ENCODE peak calls at places on chromosomes 1 and 21, in six cellular contexts. Y is brain microvascular endothelial cell, C is IMR-90, Z is AG09309, F is fibroblast of lung, M is uterus. L is an unnamed sample.

GRCh38 chr21:41571938-41572510 is 64.1 kb upstream of the TMPRSS2 start:
- DNase-seq in Y (no peak), C (no peak), Z (no peak), F (no peak), M (no peak), L (no peak)

GRCh38 chr1:55506686-55507577 is 291.8 kb upstream of the USP24 start:
- DNase-seq in Y (peak; percentile 12), C (peak; percentile 63), Z (peak; percentile 37), F (peak; percentile 71), M (no peak), L (no peak)

GRCh38 chr1:229199892-229200291 is 71.0 kb upstream of the RAB4A start:
- DNase-seq in Y (no peak), C (no peak), Z (no peak), F (peak; percentile 40), M (no peak), L (no peak)

GRCh38 chr1:234401658-234402057 is 28.4 kb downstream of the COA6 start:
- DNase-seq in Y (no peak), C (no peak), Z (no peak), F (no peak), M (no peak), L (no peak)

GRCh38 chr1:31063636-31064035 is 1.9 kb downstream of the PUM1 start:
- DNase-seq in Y (no peak), C (peak; percentile 6), Z (no peak), F (no peak), M (no peak), L (no peak)

GRCh38 chr1:5597991-5598823 is 394.0 kb downstream of the NPHP4 start:
- DNase-seq in Y (no peak), C (no peak), Z (no peak), F (no peak), M (no peak), L (no peak)

GRCh38 chr1:9827558-9828185 is 3.9 kb upstream of the CLSTN1 start:
- DNase-seq in Y (no peak), C (no peak), Z (no peak), F (peak; percentile 56), M (no peak), L (peak; percentile 49)

GRCh38 chr1:208559597-208559996 is 315.4 kb upstream of the PLXNA2 start:
- DNase-seq in Y (no peak), C (no peak), Z (no peak), F (no peak), M (no peak), L (no peak)

DNA sequence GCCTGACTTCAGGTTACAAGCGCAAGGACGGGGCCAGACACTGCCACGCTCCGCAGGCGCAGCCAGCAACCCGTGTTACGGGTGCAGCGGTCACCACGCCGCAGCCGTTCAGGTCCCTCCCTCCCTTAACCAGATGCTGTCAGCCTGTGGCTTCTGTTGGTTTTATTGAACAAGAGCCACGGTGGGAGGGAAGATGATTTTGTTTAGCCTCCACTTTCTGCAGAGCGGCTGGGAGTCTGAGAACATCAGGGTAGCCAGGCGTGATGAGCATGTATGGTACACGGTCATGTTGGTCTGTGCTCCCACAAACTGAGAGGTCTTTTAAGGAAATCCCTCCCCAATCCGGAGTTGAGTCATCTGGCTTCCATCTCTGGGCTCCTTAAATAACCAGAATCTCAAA is 18.5 kb upstream of the ADARB1 start:
- DNase-seq in Y (no peak), C (peak; percentile 47), Z (no peak), F (peak; percentile 23), M (no peak), L (no peak)
- H3K4me3 ChIP-seq in Y (no peak overlapping the region), C (no peak overlapping the region), Z (no peak overlapping the region), F (no peak overlapping the region), M (no peak overlapping the region), L (no peak overlapping the region)

GRCh38 chr1:232547938-232548484 is 81.9 kb downstream of the SIPA1L2 start:
- DNase-seq in Y (no peak), C (peak; percentile 22), Z (no peak), F (no peak), M (no peak), L (no peak)
- H3K4me3 ChIP-seq in Y (no peak overlapping the region), C (no peak overlapping the region), Z (no peak overlapping the region), F (no peak overlapping the region), M (no peak overlapping the region), L (no peak overlapping the region)

GRCh38 chr1:166079276-166079675 is 87.5 kb downstream of the FAM78B start:
- DNase-seq in Y (no peak), C (no peak), Z (no peak), F (no peak), M (no peak), L (no peak)

GRCh38 chr1:166080277-166080964 is 86.4 kb downstream of the FAM78B start:
- DNase-seq in Y (no peak), C (no peak), Z (no peak), F (no peak), M (peak; percentile 18), L (no peak)

GRCh38 chr1:166083887-166084286 is 82.9 kb downstream of the FAM78B start:
- DNase-seq in Y (no peak), C (no peak), Z (no peak), F (no peak), M (no peak), L (no peak)

GRCh38 chr1:166082601-166083000 is 84.2 kb downstream of the FAM78B start:
- DNase-seq in Y (no peak), C (no peak), Z (no peak), F (no peak), M (no peak), L (no peak)

DNA sequence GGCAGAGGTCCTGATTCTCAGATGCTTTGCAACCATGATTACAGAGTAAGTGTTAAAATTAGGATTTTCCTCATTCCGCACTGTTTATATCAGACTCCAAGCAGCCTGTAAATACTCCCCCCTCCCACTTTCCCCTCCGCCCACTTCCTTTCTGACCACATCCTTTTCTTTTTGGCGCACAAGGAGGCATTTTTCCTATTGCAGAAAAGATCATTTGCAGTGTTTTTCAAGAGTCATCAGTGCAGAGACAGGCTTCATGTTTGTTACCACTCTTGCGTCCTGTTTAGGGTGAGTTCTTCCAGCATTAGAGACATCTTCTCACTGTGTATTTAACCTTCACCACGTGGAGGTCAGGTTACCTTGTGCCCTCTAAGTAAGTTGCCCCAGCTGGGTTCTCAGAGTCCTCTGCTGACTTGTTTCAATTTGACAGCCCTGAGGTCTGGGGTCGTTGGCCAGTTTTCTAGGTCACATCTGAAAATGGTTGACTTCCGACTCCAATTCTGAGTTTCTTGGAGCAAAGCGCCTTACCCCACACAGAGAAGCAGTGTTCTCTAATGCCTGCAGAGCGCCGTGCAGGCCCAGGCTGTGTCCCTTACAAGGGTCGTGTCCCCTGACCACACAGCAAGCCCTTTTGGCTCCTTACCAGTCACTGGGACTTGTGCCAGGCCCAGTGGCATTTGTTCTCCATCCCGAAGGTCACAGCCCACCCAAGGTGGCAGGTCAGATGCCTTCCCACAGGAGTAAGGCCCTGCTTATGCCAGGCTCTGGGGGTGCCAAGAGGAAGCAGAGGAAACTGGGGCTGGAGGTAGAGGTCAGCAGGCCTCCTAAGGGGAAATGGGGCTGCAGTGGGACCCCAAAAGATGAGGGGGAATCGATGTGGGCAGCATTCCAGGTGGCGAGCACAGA is 85.6 kb downstream of the FAM78B start:
- DNase-seq in Y (no peak), C (no peak), Z (no peak), F (no peak), M (no peak), L (no peak)
- H3K4me3 ChIP-seq in Y (peak overlapping the region; percentile 20), C (no peak overlapping the region), Z (no peak overlapping the region), F (no peak overlapping the region), M (no peak overlapping the region), L (no peak overlapping the region)

DNA sequence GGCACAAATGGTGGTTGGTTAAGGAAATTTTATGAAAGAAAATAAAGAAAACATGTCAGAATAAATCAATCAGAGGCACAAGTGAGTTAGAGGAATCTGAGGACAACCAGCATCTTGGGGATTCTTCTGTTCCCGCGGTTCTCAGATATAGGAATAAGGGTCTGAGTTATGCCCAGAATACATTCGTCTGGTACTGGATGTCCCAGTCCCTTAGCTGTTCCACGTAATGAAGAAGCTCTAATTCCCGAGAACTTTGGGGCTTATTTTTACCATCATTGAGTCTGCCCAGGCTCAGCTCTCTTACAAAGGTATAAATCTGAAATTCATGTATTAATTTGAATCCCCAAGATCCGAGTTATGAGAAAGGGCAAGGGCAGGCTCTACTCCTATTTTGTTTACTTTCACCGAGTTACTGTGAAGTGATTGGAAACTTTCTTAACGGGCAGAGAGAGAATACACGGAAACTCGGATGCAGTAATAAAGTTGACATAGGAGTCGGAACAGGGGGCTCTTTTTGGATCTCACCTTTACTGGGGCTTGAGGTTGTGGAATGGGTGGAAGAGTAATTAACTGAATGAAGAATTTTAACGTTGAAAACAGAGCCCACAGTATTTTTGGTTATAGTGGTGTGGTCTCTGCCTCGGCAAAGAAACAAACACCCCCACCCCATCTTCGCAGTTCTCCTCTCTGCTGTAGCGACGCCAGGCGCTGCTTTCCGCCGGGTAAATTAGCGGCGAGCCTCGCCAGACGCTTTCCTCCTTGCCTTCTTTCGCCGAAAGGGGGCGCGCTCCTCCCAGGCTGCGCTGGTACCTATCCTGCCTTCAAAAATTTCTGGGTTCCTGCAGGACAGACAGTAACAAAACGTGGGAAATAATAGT is 7.1 kb downstream of the PRRX1 start:
- DNase-seq in Y (peak; percentile 56), C (peak; percentile 37), Z (no peak), F (peak; percentile 66), M (peak; percentile 86), L (no peak)
- H3K4me3 ChIP-seq in Y (peak overlapping the region; percentile 33), C (peak overlapping the region; percentile 39), Z (peak overlapping the region; percentile 91), F (peak overlapping the region; percentile 8), M (peak overlapping the region; percentile 22), L (peak overlapping the region; percentile 12)

GRCh38 chr1:37480125-37480466 is 5.7 kb downstream of the ZC3H12A start:
- DNase-seq in Y (no peak), C (no peak), Z (no peak), F (no peak), M (no peak), L (no peak)
- H3K4me3 ChIP-seq in Y (peak overlapping the region; percentile 90), C (no peak overlapping the region), Z (peak overlapping the region; percentile 37), F (no peak overlapping the region), M (peak overlapping the region; percentile 29), L (peak overlapping the region; percentile 35)

GRCh38 chr1:59759156-59759925 is 55.4 kb upstream of the HOOK1 start:
- DNase-seq in Y (peak; percentile 73), C (peak; percentile 83), Z (peak; percentile 53), F (peak; percentile 90), M (peak; percentile 89), L (peak; percentile 68)
- H3K4me3 ChIP-seq in Y (no peak overlapping the region), C (no peak overlapping the region), Z (no peak overlapping the region), F (no peak overlapping the region), M (no peak overlapping the region), L (no peak overlapping the region)

DNA sequence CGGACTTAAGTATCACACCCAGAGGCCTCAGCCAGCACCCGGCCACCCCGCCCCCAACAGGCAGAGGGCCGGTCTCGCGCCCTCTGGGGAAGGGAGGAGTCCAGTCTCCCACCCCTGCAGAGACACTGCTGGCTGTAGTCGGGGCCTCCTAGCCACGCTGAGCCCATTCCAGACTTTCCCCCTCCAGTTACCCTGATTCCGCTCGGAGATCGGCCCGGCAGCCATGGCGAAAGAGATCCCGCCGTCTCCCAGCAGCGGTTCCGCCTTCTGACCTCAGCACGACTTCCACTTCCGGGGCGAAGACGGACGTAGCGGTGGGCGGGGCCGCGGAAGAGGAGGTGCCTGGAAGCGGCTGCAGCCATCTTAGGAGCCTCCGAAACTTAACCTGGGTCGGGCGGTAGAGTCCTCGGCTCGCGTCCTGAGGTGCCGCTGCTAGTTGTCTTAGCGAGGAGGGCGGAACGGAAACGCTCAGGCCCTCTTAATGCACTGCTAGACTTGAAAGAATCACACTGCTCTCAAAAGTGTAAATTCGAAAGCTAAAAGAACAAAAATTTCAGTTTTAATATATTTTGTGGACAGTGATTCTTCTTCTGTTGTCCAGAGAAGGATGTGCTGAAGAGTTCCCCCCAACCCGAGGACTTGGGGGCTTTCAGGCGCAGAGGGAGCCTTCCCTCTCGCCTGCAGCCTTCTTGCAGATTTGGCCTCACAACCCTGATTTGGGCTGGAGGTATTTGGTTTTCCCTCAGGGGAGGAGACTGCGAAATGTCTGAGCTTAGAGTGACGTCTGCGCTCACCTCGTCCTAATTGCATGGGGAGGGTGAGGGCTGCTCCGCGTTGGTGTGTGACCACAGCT is at the start of gene SF3B4:
- DNase-seq in Y (peak; percentile 91), C (peak; percentile 89), Z (peak; percentile 59), F (peak; percentile 91), M (peak; percentile 96), L (peak; percentile 67)
- H3K4me3 ChIP-seq in Y (peak within 1 kb of the TSS; percentile 79), C (peak within 1 kb of the TSS; percentile 89), Z (peak within 1 kb of the TSS; percentile 93), F (peak within 1 kb of the TSS; percentile 40), M (peak within 1 kb of the TSS; percentile 84), L (peak within 1 kb of the TSS; percentile 70)